ENCODE peak calls at places on chromosomes 5 and 9, in eight cellular contexts. One of them, this sample, is unnamed.

GRCh38 chr9:93130861-93131481 is 3.1 kb downstream of the NINJ1 start:
- DNase-seq in endothelial cell: peak; percentile 59
- DNase-seq in ovary: no peak
- DNase-seq in cardiac muscle cell: no peak
- DNase-seq in mesothelial cell of epicardium: no peak
- DNase-seq in A549: no peak
- DNase-seq in CD8-positive, alpha-beta T cell: no peak
- DNase-seq in H9: no peak
- DNase-seq in this sample: no peak

GRCh38 chr9:12539602-12540001 is 153.6 kb upstream of the TYRP1 start:
- DNase-seq in endothelial cell: no peak
- DNase-seq in ovary: no peak
- DNase-seq in cardiac muscle cell: peak; percentile 32
- DNase-seq in mesothelial cell of epicardium: no peak
- DNase-seq in A549: no peak
- DNase-seq in CD8-positive, alpha-beta T cell: no peak
- DNase-seq in H9: no peak
- DNase-seq in this sample: no peak

GRCh38 chr5:93304851-93305250 is 276.2 kb downstream of the NR2F1-AS1 start:
- DNase-seq in endothelial cell: no peak
- DNase-seq in ovary: no peak
- DNase-seq in cardiac muscle cell: no peak
- DNase-seq in mesothelial cell of epicardium: no peak
- DNase-seq in A549: no peak
- DNase-seq in CD8-positive, alpha-beta T cell: no peak
- DNase-seq in H9: no peak
- DNase-seq in this sample: no peak

GRCh38 chr9:34628656-34629491 is at the start of gene ARID3C:
- DNase-seq in endothelial cell: peak; percentile 41
- DNase-seq in ovary: no peak
- DNase-seq in cardiac muscle cell: peak; percentile 15
- DNase-seq in mesothelial cell of epicardium: no peak
- DNase-seq in A549: no peak
- DNase-seq in CD8-positive, alpha-beta T cell: no peak
- DNase-seq in H9: peak; percentile 47
- DNase-seq in this sample: no peak

GRCh38 chr5:134073404-134073803 is 41.1 kb upstream of the TCF7 start:
- DNase-seq in endothelial cell: no peak
- DNase-seq in ovary: no peak
- DNase-seq in cardiac muscle cell: no peak
- DNase-seq in mesothelial cell of epicardium: no peak
- DNase-seq in A549: no peak
- DNase-seq in CD8-positive, alpha-beta T cell: no peak
- DNase-seq in H9: no peak
- DNase-seq in this sample: no peak

GRCh38 chr9:129138476-129139232 is 27.4 kb downstream of the PTPA start:
- DNase-seq in endothelial cell: no peak
- DNase-seq in ovary: peak; percentile 68
- DNase-seq in cardiac muscle cell: peak; percentile 75
- DNase-seq in mesothelial cell of epicardium: no peak
- DNase-seq in A549: no peak
- DNase-seq in CD8-positive, alpha-beta T cell: no peak
- DNase-seq in H9: no peak
- DNase-seq in this sample: no peak

GRCh38 chr9:137612741-137613142 is 6.1 kb upstream of the EHMT1 start:
- DNase-seq in endothelial cell: no peak
- DNase-seq in ovary: no peak
- DNase-seq in cardiac muscle cell: no peak
- DNase-seq in mesothelial cell of epicardium: no peak
- DNase-seq in A549: no peak
- DNase-seq in CD8-positive, alpha-beta T cell: no peak
- DNase-seq in H9: no peak
- DNase-seq in this sample: no peak

GRCh38 chr5:102433473-102433872 is 65.3 kb downstream of the SLCO6A1 start:
- DNase-seq in endothelial cell: no peak
- DNase-seq in ovary: no peak
- DNase-seq in cardiac muscle cell: no peak
- DNase-seq in mesothelial cell of epicardium: no peak
- DNase-seq in A549: no peak
- DNase-seq in CD8-positive, alpha-beta T cell: no peak
- DNase-seq in H9: no peak
- DNase-seq in this sample: no peak

GRCh38 chr9:96156578-96156977 is 145.4 kb downstream of the HSD17B3 start:
- DNase-seq in endothelial cell: no peak
- DNase-seq in ovary: no peak
- DNase-seq in cardiac muscle cell: no peak
- DNase-seq in mesothelial cell of epicardium: no peak
- DNase-seq in A549: no peak
- DNase-seq in CD8-positive, alpha-beta T cell: no peak
- DNase-seq in H9: no peak
- DNase-seq in this sample: no peak

GRCh38 chr5:14265574-14265973 is 122.4 kb downstream of the TRIO start:
- DNase-seq in endothelial cell: no peak
- DNase-seq in ovary: no peak
- DNase-seq in cardiac muscle cell: peak; percentile 61
- DNase-seq in mesothelial cell of epicardium: no peak
- DNase-seq in A549: peak; percentile 70
- DNase-seq in CD8-positive, alpha-beta T cell: no peak
- DNase-seq in H9: no peak
- DNase-seq in this sample: peak; percentile 54

GRCh38 chr5:142785211-142785610 is 15.0 kb downstream of the ARHGAP26 start:
- DNase-seq in endothelial cell: no peak
- DNase-seq in ovary: no peak
- DNase-seq in cardiac muscle cell: no peak
- DNase-seq in mesothelial cell of epicardium: no peak
- DNase-seq in A549: no peak
- DNase-seq in CD8-positive, alpha-beta T cell: no peak
- DNase-seq in H9: no peak
- DNase-seq in this sample: no peak

GRCh38 chr5:5398046-5398445 is 24.4 kb upstream of the ICE1 start:
- DNase-seq in endothelial cell: no peak
- DNase-seq in ovary: no peak
- DNase-seq in cardiac muscle cell: no peak
- DNase-seq in mesothelial cell of epicardium: no peak
- DNase-seq in A549: no peak
- DNase-seq in CD8-positive, alpha-beta T cell: no peak
- DNase-seq in H9: no peak
- DNase-seq in this sample: peak; percentile 23

GRCh38 chr9:123365287-123365880 is 9.4 kb downstream of the CRB2 start:
- DNase-seq in endothelial cell: no peak
- DNase-seq in ovary: no peak
- DNase-seq in cardiac muscle cell: no peak
- DNase-seq in mesothelial cell of epicardium: no peak
- DNase-seq in A549: no peak
- DNase-seq in CD8-positive, alpha-beta T cell: no peak
- DNase-seq in H9: peak; percentile 76
- DNase-seq in this sample: no peak

GRCh38 chr9:36870960-36871359 is 163.1 kb downstream of the PAX5 start:
- DNase-seq in endothelial cell: no peak
- DNase-seq in ovary: no peak
- DNase-seq in cardiac muscle cell: no peak
- DNase-seq in mesothelial cell of epicardium: no peak
- DNase-seq in A549: no peak
- DNase-seq in CD8-positive, alpha-beta T cell: no peak
- DNase-seq in H9: no peak
- DNase-seq in this sample: no peak

GRCh38 chr9:125407974-125408900 is 146.6 kb downstream of the GAPVD1 start:
- DNase-seq in endothelial cell: peak; percentile 88
- DNase-seq in ovary: peak; percentile 84
- DNase-seq in cardiac muscle cell: peak; percentile 82
- DNase-seq in mesothelial cell of epicardium: peak; percentile 95
- DNase-seq in A549: peak; percentile 96
- DNase-seq in CD8-positive, alpha-beta T cell: peak; percentile 60
- DNase-seq in H9: peak; percentile 76
- DNase-seq in this sample: peak; percentile 73

GRCh38 chr5:95392593-95393182 is 1.5 kb downstream of the FAM81B start:
- DNase-seq in endothelial cell: peak; percentile 23
- DNase-seq in ovary: no peak
- DNase-seq in cardiac muscle cell: peak; percentile 16
- DNase-seq in mesothelial cell of epicardium: no peak
- DNase-seq in A549: no peak
- DNase-seq in CD8-positive, alpha-beta T cell: no peak
- DNase-seq in H9: peak; percentile 51
- DNase-seq in this sample: peak; percentile 28

GRCh38 chr5:108278285-108279240 is 103.3 kb downstream of the FBXL17 start:
- DNase-seq in endothelial cell: no peak
- DNase-seq in ovary: no peak
- DNase-seq in cardiac muscle cell: no peak
- DNase-seq in mesothelial cell of epicardium: no peak
- DNase-seq in A549: no peak
- DNase-seq in CD8-positive, alpha-beta T cell: no peak
- DNase-seq in H9: peak; percentile 51
- DNase-seq in this sample: no peak

GRCh38 chr9:136564379-136564988 is 18.6 kb upstream of the NOTCH1 start:
- DNase-seq in endothelial cell: no peak
- DNase-seq in ovary: no peak
- DNase-seq in cardiac muscle cell: peak; percentile 85
- DNase-seq in mesothelial cell of epicardium: no peak
- DNase-seq in A549: no peak
- DNase-seq in CD8-positive, alpha-beta T cell: no peak
- DNase-seq in H9: no peak
- DNase-seq in this sample: peak; percentile 88
- TF ChIP-seq CTCF in endothelial cell: no peak
- TF ChIP-seq CTCF in ovary: peak; percentile 36
- TF ChIP-seq CTCF in cardiac muscle cell: peak; percentile 19
- TF ChIP-seq CTCF in mesothelial cell of epicardium: no peak
- TF ChIP-seq CTCF in A549: no peak
- TF ChIP-seq CTCF in CD8-positive, alpha-beta T cell: no peak
- TF ChIP-seq CTCF in H9: no peak
- TF ChIP-seq CTCF in this sample: peak; percentile 5

GRCh38 chr9:127825319-127826051 is 22.8 kb downstream of the FPGS start:
- DNase-seq in endothelial cell: peak; percentile 78
- DNase-seq in ovary: peak; percentile 60
- DNase-seq in cardiac muscle cell: no peak
- DNase-seq in mesothelial cell of epicardium: peak; percentile 68
- DNase-seq in A549: peak; percentile 50
- DNase-seq in CD8-positive, alpha-beta T cell: no peak
- DNase-seq in H9: peak; percentile 95
- DNase-seq in this sample: no peak
- TF ChIP-seq CTCF in endothelial cell: peak; percentile 65
- TF ChIP-seq CTCF in ovary: no peak
- TF ChIP-seq CTCF in cardiac muscle cell: peak; percentile 25
- TF ChIP-seq CTCF in mesothelial cell of epicardium: peak; percentile 62
- TF ChIP-seq CTCF in A549: peak; percentile 57
- TF ChIP-seq CTCF in CD8-positive, alpha-beta T cell: no peak
- TF ChIP-seq CTCF in H9: peak; percentile 87
- TF ChIP-seq CTCF in this sample: no peak

GRCh38 chr9:131559416-131560000 is 14.2 kb downstream of the PRRT1B start:
- DNase-seq in endothelial cell: no peak
- DNase-seq in ovary: no peak
- DNase-seq in cardiac muscle cell: no peak
- DNase-seq in mesothelial cell of epicardium: no peak
- DNase-seq in A549: no peak
- DNase-seq in CD8-positive, alpha-beta T cell: no peak
- DNase-seq in H9: no peak
- DNase-seq in this sample: no peak
- TF ChIP-seq CTCF in endothelial cell: no peak
- TF ChIP-seq CTCF in ovary: no peak
- TF ChIP-seq CTCF in cardiac muscle cell: no peak
- TF ChIP-seq CTCF in mesothelial cell of epicardium: no peak
- TF ChIP-seq CTCF in A549: no peak
- TF ChIP-seq CTCF in CD8-positive, alpha-beta T cell: no peak
- TF ChIP-seq CTCF in H9: no peak
- TF ChIP-seq CTCF in this sample: no peak

GRCh38 chr5:170632985-170633234 is 129.1 kb downstream of the KCNIP1 start:
- DNase-seq in endothelial cell: peak; percentile 90
- DNase-seq in ovary: peak; percentile 76
- DNase-seq in cardiac muscle cell: no peak
- DNase-seq in mesothelial cell of epicardium: peak; percentile 91
- DNase-seq in A549: no peak
- DNase-seq in CD8-positive, alpha-beta T cell: peak; percentile 14
- DNase-seq in H9: peak; percentile 92
- DNase-seq in this sample: no peak

GRCh38 chr5:170632266-170632984 is 128.6 kb downstream of the KCNIP1 start:
- DNase-seq in endothelial cell: peak; percentile 40
- DNase-seq in ovary: no peak
- DNase-seq in cardiac muscle cell: no peak
- DNase-seq in mesothelial cell of epicardium: no peak
- DNase-seq in A549: peak; percentile 30
- DNase-seq in CD8-positive, alpha-beta T cell: no peak
- DNase-seq in H9: peak; percentile 82
- DNase-seq in this sample: peak; percentile 26

GRCh38 chr5:170634236-170634990 is 130.6 kb downstream of the KCNIP1 start:
- DNase-seq in endothelial cell: no peak
- DNase-seq in ovary: no peak
- DNase-seq in cardiac muscle cell: no peak
- DNase-seq in mesothelial cell of epicardium: no peak
- DNase-seq in A549: no peak
- DNase-seq in CD8-positive, alpha-beta T cell: no peak
- DNase-seq in H9: no peak
- DNase-seq in this sample: no peak

GRCh38 chr5:170631471-170632195 is 127.8 kb downstream of the KCNIP1 start:
- DNase-seq in endothelial cell: peak; percentile 68
- DNase-seq in ovary: peak; percentile 27
- DNase-seq in cardiac muscle cell: peak; percentile 21
- DNase-seq in mesothelial cell of epicardium: no peak
- DNase-seq in A549: peak; percentile 74
- DNase-seq in CD8-positive, alpha-beta T cell: no peak
- DNase-seq in H9: peak; percentile 80
- DNase-seq in this sample: peak; percentile 23

GRCh38 chr5:170633235-170634041 is 129.6 kb downstream of the KCNIP1 start:
- DNase-seq in endothelial cell: peak; percentile 36
- DNase-seq in ovary: peak; percentile 79
- DNase-seq in cardiac muscle cell: peak; percentile 97
- DNase-seq in mesothelial cell of epicardium: peak; percentile 58
- DNase-seq in A549: peak; percentile 77
- DNase-seq in CD8-positive, alpha-beta T cell: no peak
- DNase-seq in H9: peak; percentile 78
- DNase-seq in this sample: peak; percentile 82
- TF ChIP-seq CTCF in endothelial cell: peak; percentile 40
- TF ChIP-seq CTCF in ovary: no peak
- TF ChIP-seq CTCF in cardiac muscle cell: no peak
- TF ChIP-seq CTCF in mesothelial cell of epicardium: peak; percentile 54
- TF ChIP-seq CTCF in A549: no peak
- TF ChIP-seq CTCF in CD8-positive, alpha-beta T cell: peak; percentile 57
- TF ChIP-seq CTCF in H9: no peak
- TF ChIP-seq CTCF in this sample: no peak

GRCh38 chr5:151683936-151684586 is 2.7 kb downstream of the SPARC start:
- DNase-seq in endothelial cell: no peak
- DNase-seq in ovary: no peak
- DNase-seq in cardiac muscle cell: peak; percentile 68
- DNase-seq in mesothelial cell of epicardium: no peak
- DNase-seq in A549: no peak
- DNase-seq in CD8-positive, alpha-beta T cell: no peak
- DNase-seq in H9: no peak
- DNase-seq in this sample: peak; percentile 38

GRCh38 chr5:151683444-151683843 is 3.3 kb downstream of the SPARC start:
- DNase-seq in endothelial cell: no peak
- DNase-seq in ovary: no peak
- DNase-seq in cardiac muscle cell: no peak
- DNase-seq in mesothelial cell of epicardium: no peak
- DNase-seq in A549: no peak
- DNase-seq in CD8-positive, alpha-beta T cell: no peak
- DNase-seq in H9: no peak
- DNase-seq in this sample: no peak

GRCh38 chr5:151682751-151683331 is 3.9 kb downstream of the SPARC start:
- DNase-seq in endothelial cell: no peak
- DNase-seq in ovary: peak; percentile 60
- DNase-seq in cardiac muscle cell: peak; percentile 73
- DNase-seq in mesothelial cell of epicardium: no peak
- DNase-seq in A549: no peak
- DNase-seq in CD8-positive, alpha-beta T cell: no peak
- DNase-seq in H9: no peak
- DNase-seq in this sample: no peak

GRCh38 chr5:151685749-151686672 is 704 bp downstream of the SPARC start:
- DNase-seq in endothelial cell: no peak
- DNase-seq in ovary: no peak
- DNase-seq in cardiac muscle cell: no peak
- DNase-seq in mesothelial cell of epicardium: no peak
- DNase-seq in A549: no peak
- DNase-seq in CD8-positive, alpha-beta T cell: no peak
- DNase-seq in H9: peak; percentile 40
- DNase-seq in this sample: no peak

GRCh38 chr5:151684690-151685361 is 1.9 kb downstream of the SPARC start:
- DNase-seq in endothelial cell: peak; percentile 38
- DNase-seq in ovary: peak; percentile 80
- DNase-seq in cardiac muscle cell: peak; percentile 96
- DNase-seq in mesothelial cell of epicardium: peak; percentile 83
- DNase-seq in A549: no peak
- DNase-seq in CD8-positive, alpha-beta T cell: no peak
- DNase-seq in H9: peak; percentile 91
- DNase-seq in this sample: peak; percentile 88
- TF ChIP-seq CTCF in endothelial cell: peak; percentile 22
- TF ChIP-seq CTCF in ovary: peak; percentile 21
- TF ChIP-seq CTCF in cardiac muscle cell: peak; percentile 35
- TF ChIP-seq CTCF in mesothelial cell of epicardium: peak; percentile 29
- TF ChIP-seq CTCF in A549: no peak
- TF ChIP-seq CTCF in CD8-positive, alpha-beta T cell: no peak
- TF ChIP-seq CTCF in H9: peak; percentile 61
- TF ChIP-seq CTCF in this sample: peak; percentile 25

This sample was measured in MCF 10A.